ENCODE peak calls at places on chromosomes 13 and 19, in five cellular contexts. A is nephron progenitor cell, X is HCT116, D is AG09319, I is WTC11. Y is an unnamed sample.

GRCh38 chr19:532578-533484 is 1.3 kb downstream of the CDC34 start:
- DNase-seq in A (peak), X (peak), D (no peak), I (peak), Y (peak)

GRCh38 chr19:48812094-48812929 is 1.5 kb upstream of the BCAT2 start:
- DNase-seq in A (peak), X (no peak), D (no peak), I (peak), Y (peak)

GRCh38 chr13:41216160-41216559 is 21.8 kb upstream of the KBTBD7 start:
- DNase-seq in A (no peak), X (no peak), D (peak), I (no peak), Y (no peak)

GRCh38 chr19:43476606-43477005 is 11.2 kb upstream of the LYPD3 start:
- DNase-seq in A (no peak), X (no peak), D (peak), I (no peak), Y (no peak)

GRCh38 chr13:30429721-30430694 is 7.7 kb downstream of the UBE2L5 start:
- DNase-seq in A (no peak), X (peak), D (no peak), I (no peak), Y (no peak)

GRCh38 chr13:24512208-24513068 is at the start of gene PARP4:
- DNase-seq in A (peak), X (peak), D (no peak), I (peak), Y (peak)

GRCh38 chr13:45021250-45021649 is 31.9 kb downstream of the GPALPP1 start:
- DNase-seq in A (no peak), X (no peak), D (no peak), I (no peak), Y (no peak)

GRCh38 chr19:6091771-6092291 is 18.5 kb downstream of the RFX2 start:
- DNase-seq in A (no peak), X (no peak), D (no peak), I (no peak), Y (no peak)

GRCh38 chr19:32570081-32570785 is 10.8 kb upstream of the PDCD5 start:
- DNase-seq in A (peak), X (peak), D (peak), I (peak), Y (peak)

GRCh38 chr19:19155495-19156219 is 14.4 kb downstream of the MEF2B start:
- DNase-seq in A (no peak), X (no peak), D (no peak), I (no peak), Y (no peak)

GRCh38 chr13:79992111-79992510 is 348.8 kb downstream of the SPRY2 start:
- DNase-seq in A (no peak), X (no peak), D (no peak), I (no peak), Y (no peak)

GRCh38 chr19:6088677-6089063 is 21.6 kb downstream of the RFX2 start:
- DNase-seq in A (no peak), X (no peak), D (no peak), I (no peak), Y (no peak)

GRCh38 chr19:35853038-35853756 is 893 bp upstream of the NPHS1 start:
- DNase-seq in A (no peak), X (no peak), D (no peak), I (no peak), Y (no peak)

GRCh38 chr13:96011291-96011875 is 41.8 kb downstream of the UGGT2 start:
- DNase-seq in A (no peak), X (no peak), D (peak), I (no peak), Y (no peak)

GRCh38 chr13:76994281-76994680 is 2.4 kb downstream of the CLN5 start:
- DNase-seq in A (no peak), X (no peak), D (no peak), I (no peak), Y (no peak)

GRCh38 chr13:111645598-111646463 is 325.4 kb downstream of the TEX29 start:
- DNase-seq in A (no peak), X (no peak), D (no peak), I (no peak), Y (no peak)

GRCh38 chr13:111314852-111315251 is 5.6 kb upstream of the TEX29 start:
- DNase-seq in A (no peak), X (no peak), D (no peak), I (no peak), Y (no peak)

GRCh38 chr13:113724780-113725315 is 34.2 kb upstream of the TMEM255B start:
- DNase-seq in A (peak), X (peak), D (no peak), I (peak), Y (peak)

GRCh38 chr13:97140611-97141010 is 81.5 kb upstream of the MBNL2 start:
- DNase-seq in A (no peak), X (no peak), D (no peak), I (no peak), Y (no peak)

DNA sequence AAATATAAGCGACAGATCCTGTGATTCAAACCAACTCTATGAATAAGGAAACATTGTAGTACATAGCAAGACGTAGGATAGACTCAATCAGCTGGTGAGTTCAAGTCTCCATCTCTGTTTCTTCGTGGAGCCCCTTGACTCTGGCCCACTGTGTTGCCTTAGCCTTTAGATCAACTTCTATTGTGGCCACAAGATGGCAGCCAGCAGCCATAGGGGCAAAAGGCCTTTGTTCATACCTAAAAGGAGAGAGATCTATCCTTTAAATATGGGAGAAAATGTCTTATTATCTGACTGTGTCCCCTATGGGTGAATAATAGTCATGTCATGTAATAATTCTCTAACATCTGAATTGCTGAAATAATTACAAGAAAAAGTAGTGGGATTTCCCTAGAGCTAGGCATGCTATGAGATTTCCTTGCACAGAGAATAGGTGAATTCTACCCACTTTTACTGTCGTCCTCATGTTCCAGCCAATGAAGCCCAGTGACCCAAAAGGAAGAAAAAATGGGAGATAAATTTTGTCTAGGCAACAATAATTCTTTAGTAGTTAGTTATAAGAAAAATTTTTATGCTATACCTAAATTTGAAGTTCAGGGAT is 129.4 kb downstream of the PCDH20 start:
- DNase-seq in A (no peak), X (peak), D (no peak), I (peak), Y (no peak)
- TF ChIP-seq CTCF in A (peak), X (peak), D (no peak), I (no peak), Y (peak)

GRCh38 chr13:38900188-38900587 is 90.4 kb downstream of the STOML3 start:
- DNase-seq in A (no peak), X (no peak), D (no peak), I (peak), Y (no peak)

GRCh38 chr13:38899581-38899980 is 91.0 kb downstream of the STOML3 start:
- DNase-seq in A (no peak), X (no peak), D (no peak), I (no peak), Y (no peak)

GRCh38 chr13:38898481-38898880 is 92.2 kb downstream of the STOML3 start:
- DNase-seq in A (no peak), X (no peak), D (no peak), I (no peak), Y (no peak)

GRCh38 chr13:38895075-38895474 is 95.6 kb downstream of the STOML3 start:
- DNase-seq in A (no peak), X (no peak), D (no peak), I (no peak), Y (no peak)

DNA sequence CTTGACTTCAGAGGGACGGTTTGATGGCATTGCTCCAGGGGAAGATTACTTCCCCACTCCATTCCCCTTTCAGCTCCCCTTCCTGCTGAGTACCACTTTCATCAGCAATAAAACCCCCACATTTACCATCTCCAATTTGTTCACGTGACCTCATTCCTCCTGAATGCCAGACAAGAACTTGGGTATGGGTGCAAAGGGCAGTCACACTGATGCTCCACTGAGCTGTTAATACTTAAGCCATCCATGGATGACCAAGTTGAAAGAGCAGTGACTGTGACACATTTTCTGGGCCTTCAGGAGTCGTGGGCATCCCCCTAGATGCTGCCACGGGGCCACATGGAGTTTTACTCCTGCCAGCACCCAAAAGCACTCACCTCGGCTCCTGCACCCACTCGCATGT is 93.1 kb downstream of the STOML3 start:
- DNase-seq in A (no peak), X (no peak), D (no peak), I (no peak), Y (no peak)
- TF ChIP-seq CTCF in A (no peak), X (no peak), D (no peak), I (no peak), Y (no peak)

DNA sequence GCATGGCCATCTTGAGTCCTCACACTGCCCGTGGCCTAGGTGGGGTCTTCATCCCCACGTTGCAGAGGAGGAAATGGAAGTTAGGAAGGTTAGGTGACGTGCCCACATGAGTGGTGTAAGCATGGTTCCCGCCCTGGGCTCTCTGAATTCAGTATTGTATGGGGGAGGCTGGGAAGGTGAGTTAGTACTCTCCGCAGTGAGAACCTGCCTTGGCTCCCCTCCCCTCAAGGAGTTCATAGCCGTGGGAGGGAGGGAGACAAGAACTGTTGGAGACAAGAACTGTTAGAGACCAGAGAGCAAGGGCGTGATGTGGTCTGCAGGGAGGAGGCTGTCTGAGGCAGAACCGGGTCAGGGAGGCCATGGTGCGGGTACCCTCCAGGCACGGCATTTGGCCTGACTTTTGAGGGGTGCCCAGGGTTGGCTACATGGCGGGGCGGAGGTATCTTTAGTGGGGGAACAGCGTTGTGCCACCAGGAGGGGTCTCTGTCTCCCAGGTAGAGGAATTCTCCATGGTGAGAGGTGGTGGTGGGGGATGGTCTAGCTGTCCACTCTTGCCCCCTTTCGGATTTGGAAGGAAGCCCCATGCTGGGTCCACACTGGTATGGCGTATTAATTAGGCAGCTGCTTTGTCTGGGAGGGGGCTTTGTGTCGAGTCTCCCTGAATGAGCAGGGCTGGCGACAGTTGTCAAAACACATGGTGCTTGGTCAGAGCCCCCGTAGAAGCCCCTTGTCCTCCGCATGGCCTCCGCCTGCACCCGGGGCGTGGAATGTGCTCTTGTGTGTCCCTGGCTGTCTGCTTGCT is 45.8 kb downstream of the CAPN12 start:
- DNase-seq in A (no peak), X (no peak), D (no peak), I (no peak), Y (no peak)
- TF ChIP-seq CTCF in A (no peak), X (no peak), D (no peak), I (no peak), Y (no peak)

DNA sequence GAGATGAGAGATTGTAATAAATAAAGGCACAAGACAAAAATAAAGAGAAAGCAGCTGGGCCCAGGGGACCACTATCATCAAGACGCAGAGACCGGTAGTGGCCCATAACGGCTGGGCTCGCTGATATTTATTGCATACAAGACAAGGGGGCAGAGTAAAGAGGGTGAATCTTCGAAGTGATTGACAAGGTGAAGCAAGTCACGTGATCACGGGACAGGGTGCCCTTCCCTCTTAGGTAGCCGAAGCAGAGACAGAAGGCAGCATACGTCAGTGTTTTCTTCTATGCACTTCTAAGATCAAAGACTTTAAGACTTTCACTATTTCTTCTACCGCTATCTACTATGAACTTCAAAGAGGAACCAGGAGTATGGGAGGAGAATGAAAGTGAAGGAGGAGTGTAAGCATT is 4.6 kb upstream of the PRKCG start:
- DNase-seq in A (no peak), X (no peak), D (no peak), I (no peak), Y (no peak)
- TF ChIP-seq CTCF in A (no peak), X (no peak), D (no peak), I (no peak), Y (no peak)

Y was measured in neural crest cell.